ENCODE peak calls at places on chromosome 4, in eight cellular contexts. R is left ventricle myocardium inferior; I is NCI-H2029; F is progenitor cell of endocrine pancreas; J is AG10803; W is iPS-NIHi11; N is CD8-positive, alpha-beta T cell; Z is M059J. O is an unnamed sample.

GRCh38 chr4:86032476-86033022 is 327.3 kb downstream of the MAPK10 start:
- DNase-seq in I (no peak), N (no peak), F (no peak), R (no peak), W (no peak), Z (peak), J (peak), O (no peak)

GRCh38 chr4:84870398-84871163 is 95.9 kb downstream of the WDFY3 start:
- DNase-seq in Z (peak), W (peak), N (no peak), R (no peak), J (peak), F (no peak), I (no peak), O (no peak)

GRCh38 chr4:26522478-26522877 is 32.2 kb upstream of the CCKAR start:
- DNase-seq in W (no peak), F (no peak), Z (peak), J (peak), I (no peak), N (no peak), R (no peak), O (no peak)

GRCh38 chr4:47741200-47741599 is 96.7 kb downstream of the CORIN start:
- DNase-seq in F (no peak), Z (peak), J (peak), I (no peak), N (no peak), W (no peak), R (no peak), O (no peak)

GRCh38 chr4:1210241-1210841 is 38.0 kb upstream of the SPON2 start:
- DNase-seq in N (no peak), W (no peak), F (no peak), J (no peak), Z (no peak), R (peak), I (no peak), O (no peak)

GRCh38 chr4:104128850-104129213 is 365.9 kb downstream of the CXXC4 start:
- DNase-seq in Z (no peak), J (no peak), F (no peak), R (no peak), I (no peak), W (no peak), N (no peak), O (no peak)

GRCh38 chr4:159455675-159456235 is 352.9 kb downstream of the RAPGEF2 start:
- DNase-seq in F (no peak), J (peak), R (no peak), Z (peak), N (no peak), W (peak), I (peak), O (no peak)

GRCh38 chr4:6781113-6781512 is 1.4 kb upstream of the KIAA0232 start:
- DNase-seq in N (no peak), F (no peak), J (no peak), R (peak), Z (no peak), I (no peak), W (no peak), O (no peak)

GRCh38 chr4:136687596-136687995 is 844.7 kb downstream of the PCDH18 start:
- DNase-seq in F (no peak), R (no peak), I (no peak), Z (no peak), W (no peak), J (no peak), N (no peak), O (no peak)

GRCh38 chr4:89640620-89641366 is 196.2 kb downstream of the SNCA start:
- DNase-seq in R (peak), N (peak), J (peak), Z (no peak), I (no peak), W (peak), F (peak), O (no peak)

GRCh38 chr4:1196421-1197183 is 24.2 kb upstream of the SPON2 start:
- DNase-seq in R (no peak), N (no peak), J (no peak), F (no peak), I (no peak), Z (no peak), W (peak), O (no peak)

GRCh38 chr4:8592366-8593267 is at the start of gene CPZ:
- DNase-seq in F (no peak), J (peak), W (peak), R (no peak), Z (peak), N (no peak), I (no peak), O (no peak)

GRCh38 chr4:108834787-108835384 is 72.0 kb upstream of the ETNPPL start:
- DNase-seq in Z (peak), W (peak), R (no peak), N (no peak), J (peak), I (no peak), F (no peak), O (no peak)

GRCh38 chr4:53306729-53307128 is 59.1 kb downstream of the SCFD2 start:
- DNase-seq in F (no peak), J (peak), R (no peak), Z (peak), I (no peak), W (no peak), N (no peak), O (no peak)

GRCh38 chr4:47744253-47744652 is 93.6 kb downstream of the CORIN start:
- DNase-seq in J (no peak), Z (peak), F (no peak), I (peak), W (no peak), R (no peak), N (no peak), O (no peak)

GRCh38 chr4:88583643-88584470 is 8.4 kb upstream of the HERC3 start:
- DNase-seq in F (no peak), J (no peak), I (no peak), R (no peak), N (no peak), W (no peak), Z (no peak), O (no peak)

O was measured in DMS79.